ENCODE peak calls at places on chromosomes 12 and 14, in six cellular contexts. A is HL-60; W is CD8-positive, alpha-beta T cell; D is heart right ventricle; O is colonic mucosa; P is testis. I is an unnamed sample. For H3K27me3, the result is how much of the 10 kb centered on the place peaks cover.

GRCh38 chr12:4943938-4944284 is 34.2 kb downstream of the KCNA1 start:
- DNase-seq in O (no peak), W (no peak), A (no peak), P (no peak), D (no peak), I (no peak)

GRCh38 chr12:117968826-117969659 is at the start of gene KSR2:
- DNase-seq in P (peak), A (no peak), D (no peak), O (peak), W (peak), I (peak)

GRCh38 chr12:76445469-76445868 is 97.3 kb upstream of the BBS10 start:
- DNase-seq in A (no peak), P (no peak), D (no peak), O (no peak), W (no peak), I (no peak)

GRCh38 chr12:131085125-131085815 is 131.6 kb downstream of the ADGRD1 start:
- DNase-seq in W (no peak), O (no peak), D (peak), P (peak), A (no peak), I (no peak)

GRCh38 chr12:92899388-92900001 is 29.6 kb downstream of the EEA1 start:
- DNase-seq in A (peak), O (peak), D (peak), P (peak), W (no peak), I (peak)

GRCh38 chr14:57066887-57067513 is 201.7 kb downstream of the EXOC5 start:
- DNase-seq in P (peak), W (no peak), A (no peak), D (no peak), O (peak), I (peak)

GRCh38 chr12:9651265-9651729 is 18.2 kb upstream of the CLEC2D start:
- DNase-seq in O (no peak), A (peak), D (no peak), P (no peak), W (no peak), I (no peak)

GRCh38 chr14:104297313-104297704 is 158.9 kb downstream of the KIF26A start:
- DNase-seq in A (no peak), W (no peak), D (peak), P (no peak), O (no peak), I (no peak)

GRCh38 chr14:37241206-37241605 is 43.5 kb downstream of the MIPOL1 start:
- DNase-seq in P (no peak), W (no peak), O (no peak), A (no peak), D (no peak), I (no peak)

GRCh38 chr12:120229583-120230325 is 28.8 kb upstream of the RPLP0 start:
- DNase-seq in W (no peak), O (peak), A (no peak), D (no peak), P (no peak), I (no peak)

GRCh38 chr14:53640695-53641094 is 315.9 kb downstream of the BMP4 start:
- DNase-seq in O (no peak), D (no peak), W (no peak), A (no peak), P (no peak), I (peak)

GRCh38 chr12:62530596-62530995 is 64.0 kb downstream of the MON2 start:
- DNase-seq in W (no peak), O (no peak), P (no peak), D (no peak), A (no peak), I (no peak)

GRCh38 chr12:52615208-52615868 is 3.0 kb downstream of the KRT73 start:
- DNase-seq in W (no peak), A (no peak), P (no peak), D (no peak), O (peak), I (no peak)

GRCh38 chr14:61561144-61561543 is 134.2 kb upstream of the HIF1A start:
- DNase-seq in A (no peak), D (no peak), W (no peak), P (no peak), O (no peak), I (no peak)

GRCh38 chr12:132886529-132887477 is 602 bp downstream of the CHFR start:
- DNase-seq in W (no peak), O (peak), D (no peak), A (no peak), P (no peak), I (peak)

GRCh38 chr12:114829833-114830232 is 145.9 kb upstream of the TBX3 start:
- DNase-seq in W (no peak), P (no peak), D (no peak), A (no peak), O (no peak), I (no peak)

GRCh38 chr12:1799882-1800645 is 20.3 kb upstream of the LRTM2 start:
- DNase-seq in P (no peak), D (no peak), W (no peak), O (no peak), A (no peak), I (no peak)

GRCh38 chr12:49154221-49154620 is 23.0 kb upstream of the TUBA1B start:
- DNase-seq in O (no peak), D (no peak), P (no peak), W (no peak), A (no peak), I (no peak)

GRCh38 chr12:13189254-13189653 is 7.3 kb upstream of the EMP1 start:
- DNase-seq in W (no peak), D (no peak), O (no peak), P (peak), A (no peak), I (no peak)

GRCh38 chr12:65364021-65364420 is 85.5 kb downstream of the MSRB3 start:
- DNase-seq in D (no peak), W (no peak), A (no peak), O (no peak), P (no peak), I (no peak)

GRCh38 chr12:38386238-38386985 is 69.8 kb downstream of the ALG10B start:
- DNase-seq in A (peak), D (no peak), O (no peak), W (no peak), P (no peak), I (no peak)

GRCh38 chr12:133080051-133080618 is 588 bp upstream of the ZNF140 start:
- DNase-seq in O (peak), P (peak), D (peak), W (peak), A (peak), I (peak)

GRCh38 chr14:74249433-74250375 is 10.5 kb downstream of the VSX2 start:
- DNase-seq in W (no peak), D (no peak), P (no peak), O (no peak), A (no peak), I (no peak)

GRCh38 chr14:74248036-74248435 is 8.8 kb downstream of the VSX2 start:
- DNase-seq in P (no peak), D (no peak), A (no peak), O (no peak), W (no peak), I (no peak)

GRCh38 chr14:74246561-74246960 is 7.3 kb downstream of the VSX2 start:
- DNase-seq in W (no peak), D (no peak), O (no peak), A (no peak), P (no peak), I (no peak)

GRCh38 chr14:74255281-74255680 is 16.0 kb downstream of the VSX2 start:
- DNase-seq in W (no peak), O (no peak), D (no peak), P (no peak), A (no peak), I (no peak)

DNA sequence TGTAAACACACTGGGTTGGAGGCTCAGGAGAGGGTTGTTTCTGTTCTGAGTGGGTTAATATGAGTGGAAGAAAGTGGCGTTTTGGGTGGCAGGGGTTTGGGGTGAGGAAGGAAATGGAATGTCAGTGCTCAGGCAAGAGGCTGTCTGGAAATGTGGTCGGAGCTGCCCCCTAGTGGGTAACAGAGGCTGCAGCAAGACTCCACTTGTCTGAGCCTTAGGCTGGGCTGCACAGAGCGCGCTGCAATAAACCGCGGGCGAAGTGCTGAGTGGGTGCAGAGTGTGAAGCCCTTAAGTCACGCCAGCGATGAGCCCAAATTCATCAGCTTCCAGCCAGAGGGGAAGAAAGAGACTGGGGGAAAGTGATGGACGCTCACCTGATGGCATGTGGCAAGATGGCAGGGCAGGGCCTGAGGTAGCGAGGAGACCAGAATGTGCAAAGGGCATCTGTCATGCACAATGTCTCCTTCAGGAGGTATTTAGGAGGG is 12.3 kb downstream of the VSX2 start:
- DNase-seq in D (peak), A (peak), O (peak), W (peak), P (peak), I (peak)
- H3K27me3 ChIP-seq in D (under half), A (under half), O (under half), W (under half), P (under half), I (under half)

GRCh38 chr14:75399819-75400678 is 27.8 kb upstream of the JDP2 start:
- DNase-seq in P (peak), A (peak), O (peak), D (peak), W (no peak), I (peak)

GRCh38 chr14:75402867-75403413 is 24.9 kb upstream of the JDP2 start:
- DNase-seq in D (no peak), P (no peak), W (no peak), A (no peak), O (no peak), I (no peak)

GRCh38 chr14:75406102-75406501 is 21.7 kb upstream of the JDP2 start:
- DNase-seq in D (no peak), O (no peak), P (no peak), A (no peak), W (no peak), I (no peak)

GRCh38 chr14:75404843-75405242 is 23.0 kb upstream of the JDP2 start:
- DNase-seq in P (no peak), D (no peak), O (no peak), A (no peak), W (no peak), I (no peak)

DNA sequence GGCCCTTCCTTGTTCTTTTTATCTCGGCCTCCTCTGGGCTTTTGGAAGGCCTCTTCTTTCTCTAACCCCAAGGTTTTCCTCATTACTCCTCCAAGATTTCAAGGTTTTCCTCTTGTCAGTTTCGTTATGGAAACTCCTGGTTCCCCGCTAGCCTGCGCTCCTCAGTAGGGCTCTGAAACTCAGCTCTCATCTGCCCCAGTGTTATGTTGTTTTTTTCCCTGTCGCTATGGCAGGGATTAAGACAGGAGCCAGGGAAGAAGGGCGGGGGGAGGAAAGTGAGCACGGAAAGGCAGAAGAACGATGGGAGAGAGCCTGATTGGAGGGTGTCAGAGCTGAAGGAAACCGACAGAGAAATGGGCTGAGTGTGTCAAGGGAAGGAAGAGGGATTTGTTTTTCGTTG is 26.5 kb upstream of the JDP2 start:
- DNase-seq in O (peak), A (no peak), W (no peak), D (peak), P (peak), I (peak)
- TF ChIP-seq CTCF in O (no peak), A (no peak), W (no peak), D (peak), P (no peak), I (no peak)

DNA sequence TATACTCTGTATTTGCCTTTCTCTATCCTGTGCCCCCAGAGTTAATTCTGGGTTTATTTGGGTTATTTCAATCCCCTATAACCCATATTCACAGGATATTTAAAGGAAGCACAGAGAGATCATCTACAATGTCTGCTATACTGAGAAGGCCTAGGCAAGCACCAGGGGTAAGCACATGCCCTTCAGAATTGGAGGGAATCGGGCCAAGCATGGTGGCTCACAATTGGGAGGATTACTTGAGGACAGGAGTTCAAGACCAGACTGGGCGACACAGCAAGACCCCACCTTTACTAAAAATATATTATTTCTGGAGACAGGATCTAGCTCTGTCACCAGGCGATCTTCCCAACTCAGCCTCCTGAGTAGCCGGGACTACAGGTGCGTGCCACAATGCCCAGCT is 11.3 kb downstream of the FOXN3 start:
- DNase-seq in A (no peak), P (no peak), W (no peak), O (no peak), D (no peak), I (no peak)
- H3K4me3 ChIP-seq in A (no peak), P (no peak), W (no peak), O (no peak), D (no peak), I (no peak)

GRCh38 chr12:34361721-34362316 is 339.5 kb downstream of the ALG10 start:
- DNase-seq in P (no peak), O (no peak), D (no peak), A (no peak), W (no peak), I (no peak)
- H3K27me3 ChIP-seq in P (under half), O (under half), D (under half), A (under half), W (under half), I (under half)

GRCh38 chr12:25394025-25394424 is 143.3 kb upstream of the KRAS start:
- DNase-seq in A (no peak), W (no peak), O (no peak), P (no peak), D (no peak), I (no peak)
- TF ChIP-seq CTCF in A (no peak), W (no peak), O (no peak), P (no peak), D (no peak), I (no peak)

DNA sequence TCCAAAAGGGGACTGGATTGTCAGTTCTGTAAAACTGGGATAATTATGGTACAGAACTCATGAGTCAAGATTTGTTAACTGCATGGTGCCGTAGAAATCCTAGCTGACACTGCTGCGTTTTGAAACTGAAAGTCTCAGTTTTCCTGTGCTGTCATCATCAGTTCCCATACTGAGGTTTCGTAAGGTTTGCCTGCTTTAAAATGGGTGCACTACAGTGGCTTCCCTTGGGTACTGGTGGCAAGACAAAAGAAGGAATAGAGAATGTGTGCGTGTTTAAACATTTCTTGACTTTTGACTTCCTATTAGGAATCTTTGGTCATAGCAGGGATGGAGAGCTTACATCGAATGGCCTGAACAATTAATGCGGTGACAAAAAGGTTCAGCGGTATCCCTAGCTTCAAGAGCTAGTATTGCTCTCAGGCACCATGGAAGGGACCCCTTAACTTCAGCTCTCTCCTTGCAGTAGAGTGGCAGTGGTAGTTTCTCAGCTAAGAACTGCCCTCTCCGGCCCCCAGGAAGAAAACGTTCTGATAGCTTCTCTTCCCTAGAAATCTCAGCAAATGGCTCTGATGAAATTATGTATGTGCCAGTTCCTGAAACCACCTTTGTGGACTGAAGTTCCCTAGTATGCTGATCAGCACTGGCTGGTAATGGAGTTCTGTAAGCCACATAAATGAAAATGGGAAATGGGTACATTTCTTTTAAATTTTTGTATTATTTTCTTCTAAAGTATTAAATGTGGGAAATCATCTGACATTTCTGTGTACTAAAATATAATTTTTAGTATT is 28.9 kb downstream of the ANO6 start:
- DNase-seq in D (no peak), A (no peak), W (no peak), O (no peak), P (no peak), I (no peak)
- H3K4me3 ChIP-seq in D (no peak), A (no peak), W (no peak), O (no peak), P (no peak), I (no peak)